ENCODE peak calls at places on chromosomes 1 and 21, in six cellular contexts. P is SK-N-MC, H is tibial artery, A is OCI-LY7, C is SJSA1, V is RWPE1. O is an unnamed sample.

GRCh38 chr1:41626616-41627375 is 142.3 kb upstream of the EDN2 start:
- DNase-seq in C (peak), H (no peak), V (peak), P (no peak), A (no peak), O (no peak)

GRCh38 chr1:176574756-176575155 is 111.8 kb downstream of the PAPPA2 start:
- DNase-seq in P (no peak), C (no peak), H (no peak), A (no peak), V (no peak), O (no peak)

GRCh38 chr1:26031903-26032220 is 10.3 kb downstream of the EXTL1 start:
- DNase-seq in C (no peak), A (no peak), H (no peak), V (no peak), P (no peak), O (no peak)

GRCh38 chr1:109732390-109732763 is 8.5 kb downstream of the GSTM3 start:
- DNase-seq in P (no peak), C (no peak), H (no peak), V (no peak), A (no peak), O (no peak)

GRCh38 chr1:224631471-224632105 is 15.5 kb downstream of the CNIH3 start:
- DNase-seq in H (no peak), P (no peak), C (no peak), A (no peak), V (no peak), O (no peak)

GRCh38 chr1:22625262-22625925 is 11.0 kb upstream of the C1QA start:
- DNase-seq in H (no peak), V (no peak), P (no peak), A (no peak), C (no peak), O (no peak)

GRCh38 chr1:116943438-116943837 is 33.7 kb downstream of the PTGFRN start:
- DNase-seq in P (no peak), V (no peak), A (no peak), C (no peak), H (no peak), O (no peak)

GRCh38 chr1:166184897-166185296 is 18.1 kb upstream of the FAM78B start:
- DNase-seq in A (no peak), P (no peak), H (no peak), C (no peak), V (peak), O (no peak)

GRCh38 chr1:245375789-245376188 is 221.0 kb downstream of the KIF26B start:
- DNase-seq in V (no peak), A (no peak), P (no peak), C (peak), H (no peak), O (no peak)

GRCh38 chr1:178653091-178653490 is 72.0 kb upstream of the RALGPS2 start:
- DNase-seq in C (no peak), P (no peak), V (peak), H (no peak), A (no peak), O (no peak)

GRCh38 chr1:67031121-67031520 is 22.8 kb downstream of the SLC35D1 start:
- DNase-seq in A (no peak), C (no peak), H (no peak), P (no peak), V (no peak), O (no peak)

GRCh38 chr1:179921472-179921871 is 33.1 kb upstream of the CEP350 start:
- DNase-seq in C (no peak), A (no peak), V (no peak), P (no peak), H (no peak), O (no peak)

GRCh38 chr1:234771642-234772344 is 161.8 kb upstream of the IRF2BP2 start:
- DNase-seq in H (no peak), A (peak), C (peak), V (no peak), P (no peak), O (no peak)

GRCh38 chr1:230236951-230237350 is 169.9 kb downstream of the GALNT2 start:
- DNase-seq in V (no peak), A (no peak), H (no peak), C (no peak), P (peak), O (no peak)

GRCh38 chr21:38819719-38820147 is 14.0 kb downstream of the ETS2 start:
- DNase-seq in P (no peak), H (no peak), C (peak), A (no peak), V (peak), O (no peak)

GRCh38 chr1:108810176-108810575 is 46.7 kb downstream of the AKNAD1 start:
- DNase-seq in C (no peak), V (no peak), A (no peak), P (no peak), H (no peak), O (no peak)

GRCh38 chr1:97806336-97806735 is 114.5 kb downstream of the DPYD start:
- DNase-seq in H (no peak), P (no peak), C (no peak), A (no peak), V (no peak), O (no peak)

GRCh38 chr1:32352831-32353383 is 9.4 kb downstream of the FAM229A start:
- DNase-seq in P (no peak), C (no peak), V (no peak), H (peak), A (no peak), O (no peak)

GRCh38 chr1:50105430-50105829 is 3.3 kb upstream of the ELAVL4 start:
- DNase-seq in A (no peak), H (no peak), C (no peak), P (no peak), V (no peak), O (no peak)

GRCh38 chr21:34817821-34818662 is 149.2 kb downstream of the CLIC6 start:
- DNase-seq in C (peak), V (no peak), A (no peak), P (no peak), H (no peak), O (no peak)

GRCh38 chr21:27132270-27132669 is 165.4 kb upstream of the ADAMTS5 start:
- DNase-seq in V (no peak), A (no peak), H (no peak), P (no peak), C (no peak), O (no peak)

GRCh38 chr1:50308883-50309282 is 114.4 kb downstream of the DMRTA2 start:
- DNase-seq in A (peak), H (no peak), V (peak), P (no peak), C (no peak), O (no peak)

GRCh38 chr1:230894032-230894431 is 25.7 kb upstream of the C1orf198 start:
- DNase-seq in C (no peak), H (no peak), P (no peak), A (no peak), V (no peak), O (no peak)

GRCh38 chr21:32470206-32470605 is 57.7 kb downstream of the EVA1C start:
- DNase-seq in H (no peak), P (no peak), A (no peak), V (no peak), C (no peak), O (no peak)

GRCh38 chr21:46063227-46063626 is 34.7 kb upstream of the COL6A2 start:
- DNase-seq in A (peak), P (no peak), C (no peak), H (no peak), V (no peak), O (no peak)

GRCh38 chr1:89910780-89911179 is 84.1 kb upstream of the ZNF326 start:
- DNase-seq in V (peak), C (peak), A (no peak), P (no peak), H (no peak), O (no peak)

GRCh38 chr1:160124709-160125478 is 9.3 kb downstream of the ATP1A2 start:
- DNase-seq in A (no peak), V (peak), P (no peak), C (peak), H (no peak), O (no peak)

GRCh38 chr1:33346921-33347649 is 26.2 kb upstream of the A3GALT2 start:
- DNase-seq in H (peak), A (no peak), C (peak), P (no peak), V (peak), O (no peak)

GRCh38 chr1:151007853-151008243 is 401 bp upstream of the PRUNE1 start:
- DNase-seq in V (no peak), H (no peak), A (no peak), C (no peak), P (no peak), O (no peak)

GRCh38 chr21:39430457-39430856 is 15.1 kb downstream of the LCA5L start:
- DNase-seq in P (no peak), C (no peak), V (no peak), A (no peak), H (no peak), O (no peak)

GRCh38 chr1:115166531-115167091 is 77.3 kb upstream of the TSPAN2 start:
- DNase-seq in V (no peak), H (no peak), A (no peak), C (peak), P (peak), O (no peak)

GRCh38 chr1:38817958-38818705 is 41.4 kb downstream of the RRAGC start:
- DNase-seq in V (peak), C (peak), A (no peak), H (no peak), P (no peak), O (peak)

GRCh38 chr1:155952505-155952890 is 11.1 kb downstream of the RXFP4 start:
- DNase-seq in H (no peak), A (no peak), V (no peak), C (no peak), P (no peak), O (no peak)

GRCh38 chr1:35047188-35047858 is 15.6 kb upstream of the ZMYM6 start:
- DNase-seq in A (no peak), V (peak), H (no peak), C (peak), P (no peak), O (no peak)

GRCh38 chr1:220089650-220090556 is at the start of gene BPNT1:
- DNase-seq in H (peak), A (peak), C (peak), P (peak), V (peak), O (peak)

GRCh38 chr21:29867796-29868195 is 72.0 kb downstream of the GRIK1 start:
- DNase-seq in V (no peak), H (no peak), C (no peak), P (no peak), A (no peak), O (no peak)

GRCh38 chr1:193569696-193570269 is 383.4 kb upstream of the B3GALT2 start:
- DNase-seq in P (no peak), A (no peak), H (no peak), V (no peak), C (no peak), O (no peak)

GRCh38 chr1:184563308-184563707 is 176.5 kb downstream of the C1orf21 start:
- DNase-seq in A (no peak), P (no peak), C (no peak), H (no peak), V (peak), O (no peak)

GRCh38 chr1:152047607-152047953 is 10.8 kb upstream of the S100A11 start:
- DNase-seq in C (peak), P (no peak), V (peak), H (peak), A (peak), O (peak)

GRCh38 chr1:232306269-232306911 is 323.5 kb downstream of the SIPA1L2 start:
- DNase-seq in H (peak), C (no peak), P (no peak), V (no peak), A (no peak), O (no peak)

DNA sequence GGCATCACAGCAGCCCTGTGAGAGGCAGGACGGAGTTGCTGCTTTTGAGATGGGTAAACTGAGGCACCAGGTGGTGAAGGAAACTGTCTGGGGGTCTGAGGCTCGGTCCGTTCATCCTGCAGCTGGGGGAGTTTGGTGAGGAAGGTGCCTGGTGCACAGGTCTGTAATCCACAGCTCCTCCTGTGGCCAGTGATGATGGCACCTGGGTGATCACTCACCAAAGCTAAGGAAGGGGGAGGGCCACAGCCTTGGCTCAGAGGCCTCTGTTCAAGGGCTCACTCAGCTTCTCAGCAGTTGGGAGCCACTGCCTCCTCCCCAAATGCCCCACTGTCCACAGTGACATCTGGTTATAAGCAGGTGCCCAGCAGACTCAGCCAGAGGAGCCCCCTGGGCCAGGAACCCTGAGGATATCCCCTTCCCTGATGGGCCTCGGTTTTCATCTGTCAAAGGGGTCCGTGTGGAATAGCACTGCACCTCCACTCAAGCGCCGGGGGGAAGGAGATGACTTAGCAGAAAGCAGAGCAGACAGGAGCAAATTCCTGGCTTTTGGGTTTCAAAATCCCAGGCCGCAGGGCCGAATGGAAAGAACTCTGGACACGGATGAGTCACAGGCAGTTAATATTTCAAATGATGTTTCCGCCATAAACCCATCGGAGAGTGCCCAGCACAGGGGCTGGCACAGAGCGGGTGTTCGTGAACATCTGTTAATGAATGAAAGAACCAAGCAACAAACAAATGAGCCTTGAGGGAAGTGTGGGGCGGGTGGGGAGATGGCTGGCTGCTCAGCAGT is 82.8 kb downstream of the DMRTB1 start:
- DNase-seq in P (no peak), H (no peak), C (peak), V (peak), A (peak), O (no peak)
- H3K27ac ChIP-seq in P (no peak), H (peak), C (peak), V (peak), A (no peak), O (no peak)

GRCh38 chr1:30718091-30718635 is 5.2 kb downstream of the MATN1 start:
- DNase-seq in H (peak), A (peak), V (peak), P (peak), C (peak), O (peak)

GRCh38 chr1:30719406-30720270 is 3.7 kb downstream of the MATN1 start:
- DNase-seq in C (peak), P (no peak), V (no peak), A (no peak), H (no peak), O (no peak)

GRCh38 chr1:30720271-30721223 is 2.8 kb downstream of the MATN1 start:
- DNase-seq in H (no peak), P (no peak), A (peak), C (no peak), V (no peak), O (no peak)

GRCh38 chr1:30716646-30717045 is 6.7 kb downstream of the MATN1 start:
- DNase-seq in C (no peak), P (no peak), A (no peak), H (no peak), V (no peak), O (no peak)

GRCh38 chr1:30718636-30719405 is 4.6 kb downstream of the MATN1 start:
- DNase-seq in H (peak), A (peak), P (no peak), C (no peak), V (peak), O (peak)
- H3K27ac ChIP-seq in H (peak), A (peak), P (no peak), C (peak), V (peak), O (peak)

DNA sequence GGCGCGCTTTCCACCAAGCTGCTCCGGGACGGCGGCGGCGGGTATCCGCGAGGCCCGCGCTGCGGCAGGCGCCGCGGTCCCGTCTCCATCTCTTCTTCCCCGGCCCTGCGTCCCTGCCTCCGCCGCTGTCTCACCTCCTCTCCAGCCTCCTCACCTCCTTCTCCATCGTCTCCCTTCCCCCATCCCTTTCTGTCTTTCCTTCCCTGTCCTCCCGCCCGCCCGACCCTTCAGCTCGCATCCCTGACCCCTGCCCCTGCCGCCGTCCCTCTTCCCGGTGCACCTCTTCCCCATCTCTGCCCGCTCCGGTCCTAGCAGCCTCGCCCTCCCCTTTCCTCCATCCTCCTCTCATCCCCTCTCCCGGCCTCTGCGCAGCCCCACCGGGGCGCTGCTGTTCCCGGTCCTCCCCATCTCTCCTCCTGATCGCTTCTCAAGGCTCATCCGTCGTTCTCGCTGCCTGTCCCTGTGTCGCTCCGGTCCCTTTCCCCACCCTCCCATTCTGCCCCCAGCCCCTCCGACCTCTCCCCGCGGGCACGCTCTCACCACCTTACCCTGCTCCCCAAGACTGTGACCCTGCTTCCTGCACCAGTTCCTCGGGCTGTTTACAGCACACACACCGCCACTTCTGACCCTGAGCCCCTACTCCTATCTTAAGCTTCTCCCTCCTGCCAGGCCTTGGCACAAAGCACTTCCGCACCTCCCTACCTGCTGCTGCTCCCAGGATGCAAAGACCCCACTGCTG is 758 bp upstream of the NPHP4 start:
- DNase-seq in V (peak), P (no peak), C (no peak), A (peak), H (no peak), O (no peak)
- H3K27ac ChIP-seq in V (peak), P (no peak), C (no peak), A (peak), H (peak), O (peak)

DNA sequence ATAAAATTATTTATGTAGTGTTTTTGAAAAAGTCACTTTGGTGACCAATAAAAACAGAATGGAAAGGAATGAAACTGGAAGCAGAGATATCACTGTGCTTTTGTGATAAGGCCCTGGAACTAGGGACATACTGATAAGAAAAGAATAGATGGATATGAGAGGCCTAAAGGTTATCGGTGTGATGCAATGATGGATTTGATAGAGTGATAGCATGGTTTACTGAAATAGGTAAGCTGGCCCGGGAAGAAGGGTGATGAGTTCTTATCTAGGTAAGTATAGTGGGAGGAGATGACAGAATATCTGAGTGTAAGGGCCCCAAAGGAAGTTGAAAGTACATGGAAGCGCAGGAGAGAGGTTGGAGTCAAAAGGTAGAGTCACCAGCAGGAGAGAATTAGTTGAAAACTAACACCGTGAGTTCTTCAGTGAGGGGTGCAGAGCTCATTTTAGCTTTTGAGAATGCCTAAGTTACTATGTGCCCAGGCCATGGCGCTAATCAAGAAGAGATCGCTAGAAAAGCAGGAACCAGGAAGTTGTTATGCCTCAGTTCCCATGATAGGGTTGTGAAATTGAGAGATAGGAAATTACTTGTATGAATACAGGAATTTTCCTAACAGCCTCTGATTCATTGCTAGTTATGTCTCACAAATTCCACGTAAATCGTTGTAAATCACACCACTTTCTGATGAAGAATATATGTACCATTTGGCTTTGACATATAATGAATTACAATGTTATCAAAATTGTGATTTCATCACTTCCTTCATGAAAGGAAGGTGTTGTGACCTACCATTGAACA is 115.3 kb downstream of the PLA2G4A start:
- DNase-seq in H (no peak), A (no peak), C (no peak), V (no peak), P (no peak), O (no peak)
- H3K27ac ChIP-seq in H (no peak), A (no peak), C (no peak), V (no peak), P (no peak), O (no peak)

GRCh38 chr1:204532832-204533231 is 16.6 kb downstream of the MDM4 start:
- DNase-seq in V (no peak), H (no peak), P (no peak), A (no peak), C (no peak), O (no peak)
- H3K27ac ChIP-seq in V (no peak), H (no peak), P (no peak), A (no peak), C (no peak), O (no peak)

O was measured in CD4-positive, alpha-beta T cell.